ENCODE peak calls at places on chromosomes 5 and 9, in ten cellular contexts. One of them, this sample, is unnamed.

GRCh38 chr5:138369706-138370105 is 17.2 kb downstream of the KDM3B start:
- DNase-seq in NCI-H1092: no peak
- DNase-seq in NCI-H2107: no peak
- DNase-seq in breast epithelium: no peak
- DNase-seq in A673: no peak
- DNase-seq in kidney: no peak
- DNase-seq in PC-9: no peak
- DNase-seq in NCI-H2029: no peak
- DNase-seq in endothelial cell of umbilical vein: peak; percentile 20
- DNase-seq in pancreas: no peak
- DNase-seq in this sample: no peak

GRCh38 chr5:159409801-159410200 is 79.5 kb upstream of the IL12B start:
- DNase-seq in NCI-H1092: no peak
- DNase-seq in NCI-H2107: no peak
- DNase-seq in breast epithelium: no peak
- DNase-seq in A673: no peak
- DNase-seq in kidney: no peak
- DNase-seq in PC-9: no peak
- DNase-seq in NCI-H2029: no peak
- DNase-seq in endothelial cell of umbilical vein: no peak
- DNase-seq in pancreas: no peak
- DNase-seq in this sample: no peak

GRCh38 chr5:111013011-111013410 is 58.5 kb upstream of the TSLP start:
- DNase-seq in NCI-H1092: no peak
- DNase-seq in NCI-H2107: no peak
- DNase-seq in breast epithelium: no peak
- DNase-seq in A673: no peak
- DNase-seq in kidney: no peak
- DNase-seq in PC-9: no peak
- DNase-seq in NCI-H2029: no peak
- DNase-seq in endothelial cell of umbilical vein: no peak
- DNase-seq in pancreas: no peak
- DNase-seq in this sample: no peak

GRCh38 chr9:36572515-36573418 is at the start of gene MELK:
- DNase-seq in NCI-H1092: peak; percentile 75
- DNase-seq in NCI-H2107: peak; percentile 68
- DNase-seq in breast epithelium: peak; percentile 35
- DNase-seq in A673: peak; percentile 91
- DNase-seq in kidney: peak; percentile 91
- DNase-seq in PC-9: peak; percentile 79
- DNase-seq in NCI-H2029: peak; percentile 78
- DNase-seq in endothelial cell of umbilical vein: peak; percentile 82
- DNase-seq in pancreas: peak; percentile 73
- DNase-seq in this sample: no peak

GRCh38 chr5:107744418-107745330 is 73.9 kb upstream of the EFNA5 start:
- DNase-seq in NCI-H1092: no peak
- DNase-seq in NCI-H2107: no peak
- DNase-seq in breast epithelium: no peak
- DNase-seq in A673: no peak
- DNase-seq in kidney: no peak
- DNase-seq in PC-9: no peak
- DNase-seq in NCI-H2029: no peak
- DNase-seq in endothelial cell of umbilical vein: no peak
- DNase-seq in pancreas: no peak
- DNase-seq in this sample: no peak

GRCh38 chr9:85716031-85716877 is 25.5 kb downstream of the AGTPBP1 start:
- DNase-seq in NCI-H1092: no peak
- DNase-seq in NCI-H2107: no peak
- DNase-seq in breast epithelium: no peak
- DNase-seq in A673: no peak
- DNase-seq in kidney: no peak
- DNase-seq in PC-9: no peak
- DNase-seq in NCI-H2029: no peak
- DNase-seq in endothelial cell of umbilical vein: no peak
- DNase-seq in pancreas: no peak
- DNase-seq in this sample: no peak

GRCh38 chr9:34732886-34733285 is 22.9 kb upstream of the CCL21 start:
- DNase-seq in NCI-H1092: no peak
- DNase-seq in NCI-H2107: no peak
- DNase-seq in breast epithelium: no peak
- DNase-seq in A673: no peak
- DNase-seq in kidney: no peak
- DNase-seq in PC-9: no peak
- DNase-seq in NCI-H2029: no peak
- DNase-seq in endothelial cell of umbilical vein: no peak
- DNase-seq in pancreas: no peak
- DNase-seq in this sample: no peak

GRCh38 chr5:134140530-134141201 is 26.2 kb downstream of the TCF7 start:
- DNase-seq in NCI-H1092: peak; percentile 17
- DNase-seq in NCI-H2107: no peak
- DNase-seq in breast epithelium: peak; percentile 82
- DNase-seq in A673: peak; percentile 81
- DNase-seq in kidney: peak; percentile 75
- DNase-seq in PC-9: peak; percentile 72
- DNase-seq in NCI-H2029: peak; percentile 56
- DNase-seq in endothelial cell of umbilical vein: peak; percentile 63
- DNase-seq in pancreas: peak; percentile 70
- DNase-seq in this sample: peak; percentile 46

GRCh38 chr5:57834829-57835554 is 352.4 kb upstream of the ACTBL2 start:
- DNase-seq in NCI-H1092: no peak
- DNase-seq in NCI-H2107: no peak
- DNase-seq in breast epithelium: no peak
- DNase-seq in A673: no peak
- DNase-seq in kidney: no peak
- DNase-seq in PC-9: no peak
- DNase-seq in NCI-H2029: no peak
- DNase-seq in endothelial cell of umbilical vein: peak; percentile 83
- DNase-seq in pancreas: peak; percentile 35
- DNase-seq in this sample: no peak

GRCh38 chr9:91145496-91145895 is 216.2 kb downstream of the AUH start:
- DNase-seq in NCI-H1092: no peak
- DNase-seq in NCI-H2107: no peak
- DNase-seq in breast epithelium: no peak
- DNase-seq in A673: no peak
- DNase-seq in kidney: no peak
- DNase-seq in PC-9: no peak
- DNase-seq in NCI-H2029: no peak
- DNase-seq in endothelial cell of umbilical vein: no peak
- DNase-seq in pancreas: no peak
- DNase-seq in this sample: no peak

GRCh38 chr5:43396762-43397304 is 15.4 kb downstream of the CCL28 start:
- DNase-seq in NCI-H1092: no peak
- DNase-seq in NCI-H2107: no peak
- DNase-seq in breast epithelium: peak; percentile 41
- DNase-seq in A673: peak; percentile 46
- DNase-seq in kidney: peak; percentile 89
- DNase-seq in PC-9: peak; percentile 71
- DNase-seq in NCI-H2029: no peak
- DNase-seq in endothelial cell of umbilical vein: peak; percentile 26
- DNase-seq in pancreas: peak; percentile 62
- DNase-seq in this sample: no peak

GRCh38 chr5:169667896-169668674 is 31.0 kb downstream of the DOCK2 start:
- DNase-seq in NCI-H1092: no peak
- DNase-seq in NCI-H2107: no peak
- DNase-seq in breast epithelium: no peak
- DNase-seq in A673: no peak
- DNase-seq in kidney: no peak
- DNase-seq in PC-9: no peak
- DNase-seq in NCI-H2029: no peak
- DNase-seq in endothelial cell of umbilical vein: no peak
- DNase-seq in pancreas: no peak
- DNase-seq in this sample: no peak

GRCh38 chr5:112238473-112238872 is 180.6 kb downstream of the EPB41L4A start:
- DNase-seq in NCI-H1092: no peak
- DNase-seq in NCI-H2107: no peak
- DNase-seq in breast epithelium: no peak
- DNase-seq in A673: no peak
- DNase-seq in kidney: no peak
- DNase-seq in PC-9: no peak
- DNase-seq in NCI-H2029: no peak
- DNase-seq in endothelial cell of umbilical vein: no peak
- DNase-seq in pancreas: no peak
- DNase-seq in this sample: no peak

GRCh38 chr5:172897691-172898512 is 61.3 kb upstream of the RPL26L1 start:
- DNase-seq in NCI-H1092: no peak
- DNase-seq in NCI-H2107: no peak
- DNase-seq in breast epithelium: no peak
- DNase-seq in A673: no peak
- DNase-seq in kidney: no peak
- DNase-seq in PC-9: no peak
- DNase-seq in NCI-H2029: no peak
- DNase-seq in endothelial cell of umbilical vein: peak; percentile 91
- DNase-seq in pancreas: no peak
- DNase-seq in this sample: no peak

GRCh38 chr5:146877783-146878470 is 630 bp downstream of the PPP2R2B start:
- DNase-seq in NCI-H1092: no peak
- DNase-seq in NCI-H2107: no peak
- DNase-seq in breast epithelium: no peak
- DNase-seq in A673: peak; percentile 9
- DNase-seq in kidney: peak; percentile 68
- DNase-seq in PC-9: no peak
- DNase-seq in NCI-H2029: peak; percentile 48
- DNase-seq in endothelial cell of umbilical vein: no peak
- DNase-seq in pancreas: peak; percentile 22
- DNase-seq in this sample: no peak

GRCh38 chr5:132080595-132080994 is 7.0 kb downstream of the CSF2 start:
- DNase-seq in NCI-H1092: no peak
- DNase-seq in NCI-H2107: no peak
- DNase-seq in breast epithelium: no peak
- DNase-seq in A673: no peak
- DNase-seq in kidney: no peak
- DNase-seq in PC-9: no peak
- DNase-seq in NCI-H2029: no peak
- DNase-seq in endothelial cell of umbilical vein: no peak
- DNase-seq in pancreas: no peak
- DNase-seq in this sample: no peak

GRCh38 chr9:111036946-111037743 is 1.1 kb downstream of the LPAR1 start:
- DNase-seq in NCI-H1092: no peak
- DNase-seq in NCI-H2107: no peak
- DNase-seq in breast epithelium: no peak
- DNase-seq in A673: peak; percentile 36
- DNase-seq in kidney: no peak
- DNase-seq in PC-9: no peak
- DNase-seq in NCI-H2029: no peak
- DNase-seq in endothelial cell of umbilical vein: no peak
- DNase-seq in pancreas: no peak
- DNase-seq in this sample: no peak

GRCh38 chr5:55211184-55211874 is 15.8 kb downstream of the MCIDAS start:
- DNase-seq in NCI-H1092: no peak
- DNase-seq in NCI-H2107: no peak
- DNase-seq in breast epithelium: no peak
- DNase-seq in A673: no peak
- DNase-seq in kidney: no peak
- DNase-seq in PC-9: no peak
- DNase-seq in NCI-H2029: no peak
- DNase-seq in endothelial cell of umbilical vein: no peak
- DNase-seq in pancreas: no peak
- DNase-seq in this sample: no peak

GRCh38 chr5:73154607-73155006 is 18.4 kb upstream of the TMEM174 start:
- DNase-seq in NCI-H1092: no peak
- DNase-seq in NCI-H2107: no peak
- DNase-seq in breast epithelium: no peak
- DNase-seq in A673: no peak
- DNase-seq in kidney: no peak
- DNase-seq in PC-9: no peak
- DNase-seq in NCI-H2029: no peak
- DNase-seq in endothelial cell of umbilical vein: no peak
- DNase-seq in pancreas: no peak
- DNase-seq in this sample: no peak

GRCh38 chr9:77163889-77164288 is 13.4 kb upstream of the VPS13A start:
- DNase-seq in NCI-H1092: no peak
- DNase-seq in NCI-H2107: no peak
- DNase-seq in breast epithelium: no peak
- DNase-seq in A673: peak; percentile 89
- DNase-seq in kidney: no peak
- DNase-seq in PC-9: no peak
- DNase-seq in NCI-H2029: no peak
- DNase-seq in endothelial cell of umbilical vein: peak; percentile 64
- DNase-seq in pancreas: no peak
- DNase-seq in this sample: no peak

GRCh38 chr5:172837640-172838039 is 3.6 kb downstream of the ERGIC1 start:
- DNase-seq in NCI-H1092: peak; percentile 50
- DNase-seq in NCI-H2107: no peak
- DNase-seq in breast epithelium: peak; percentile 72
- DNase-seq in A673: no peak
- DNase-seq in kidney: peak; percentile 94
- DNase-seq in PC-9: no peak
- DNase-seq in NCI-H2029: peak; percentile 96
- DNase-seq in endothelial cell of umbilical vein: peak; percentile 38
- DNase-seq in pancreas: peak; percentile 95
- DNase-seq in this sample: no peak

GRCh38 chr9:98944130-98945074 is 695 bp downstream of the COL15A1 start:
- DNase-seq in NCI-H1092: no peak
- DNase-seq in NCI-H2107: no peak
- DNase-seq in breast epithelium: no peak
- DNase-seq in A673: no peak
- DNase-seq in kidney: peak; percentile 81
- DNase-seq in PC-9: no peak
- DNase-seq in NCI-H2029: no peak
- DNase-seq in endothelial cell of umbilical vein: no peak
- DNase-seq in pancreas: peak; percentile 41
- DNase-seq in this sample: no peak

GRCh38 chr9:92444841-92445240 is 20.6 kb upstream of the OMD start:
- DNase-seq in NCI-H1092: no peak
- DNase-seq in NCI-H2107: no peak
- DNase-seq in breast epithelium: no peak
- DNase-seq in A673: no peak
- DNase-seq in kidney: no peak
- DNase-seq in PC-9: no peak
- DNase-seq in NCI-H2029: no peak
- DNase-seq in endothelial cell of umbilical vein: no peak
- DNase-seq in pancreas: no peak
- DNase-seq in this sample: no peak

GRCh38 chr9:5509573-5509972 is 758 bp upstream of the PDCD1LG2 start:
- DNase-seq in NCI-H1092: no peak
- DNase-seq in NCI-H2107: no peak
- DNase-seq in breast epithelium: no peak
- DNase-seq in A673: peak; percentile 83
- DNase-seq in kidney: no peak
- DNase-seq in PC-9: no peak
- DNase-seq in NCI-H2029: no peak
- DNase-seq in endothelial cell of umbilical vein: peak; percentile 91
- DNase-seq in pancreas: no peak
- DNase-seq in this sample: peak; percentile 58

GRCh38 chr5:34859253-34859652 is 20.3 kb downstream of the TTC23L start:
- DNase-seq in NCI-H1092: no peak
- DNase-seq in NCI-H2107: no peak
- DNase-seq in breast epithelium: no peak
- DNase-seq in A673: no peak
- DNase-seq in kidney: no peak
- DNase-seq in PC-9: no peak
- DNase-seq in NCI-H2029: no peak
- DNase-seq in endothelial cell of umbilical vein: no peak
- DNase-seq in pancreas: no peak
- DNase-seq in this sample: no peak